ENCODE peak calls at places on chromosomes 13 and 19, in seven cellular contexts. R is A172, C is neuronal stem cell, V is COLO829, N is NCI-H1930, F is activated T-cell treated with anti-CD3 and anti-CD28 coated beads for 24 hours, J is brain microvascular endothelial cell. D is an unnamed sample.

GRCh38 chr13:33236021-33236420 is 49.5 kb downstream of the STARD13 start:
- DNase-seq in R (peak; percentile 74), C (no peak), V (no peak), N (no peak), F (no peak), J (peak; percentile 62), D (no peak)

GRCh38 chr13:32997399-32997798 is 18.8 kb upstream of the KL start:
- DNase-seq in R (no peak), C (no peak), V (no peak), N (no peak), F (no peak), J (no peak), D (no peak)

GRCh38 chr13:110012102-110012739 is 225.8 kb upstream of the IRS2 start:
- DNase-seq in R (peak; percentile 99), C (no peak), V (peak; percentile 68), N (no peak), F (no peak), J (peak; percentile 96), D (peak; percentile 83)

GRCh38 chr13:109160357-109160756 is 530.9 kb downstream of the MYO16 start:
- DNase-seq in R (no peak), C (no peak), V (no peak), N (no peak), F (no peak), J (no peak), D (no peak)

GRCh38 chr19:20660473-20660872 is 898 bp downstream of the ZNF626 start:
- DNase-seq in R (no peak), C (no peak), V (no peak), N (no peak), F (no peak), J (peak; percentile 2), D (no peak)

GRCh38 chr13:109750376-109750775 is 36.0 kb downstream of the IRS2 start:
- DNase-seq in R (no peak), C (no peak), V (no peak), N (no peak), F (no peak), J (no peak), D (no peak)

GRCh38 chr19:54107876-54108490 is 5.3 kb downstream of the NDUFA3 start:
- DNase-seq in R (no peak), C (no peak), V (no peak), N (no peak), F (no peak), J (no peak), D (no peak)

GRCh38 chr19:19508217-19508616 is 7.1 kb downstream of the TSSK6 start:
- DNase-seq in R (no peak), C (no peak), V (no peak), N (no peak), F (no peak), J (no peak), D (no peak)

GRCh38 chr13:80562423-80562822 is 221.5 kb upstream of the SPRY2 start:
- DNase-seq in R (no peak), C (no peak), V (no peak), N (no peak), F (no peak), J (no peak), D (no peak)

GRCh38 chr19:42069619-42070293 is at the start of gene GRIK5:
- DNase-seq in R (no peak), C (no peak), V (no peak), N (no peak), F (no peak), J (no peak), D (no peak)

GRCh38 chr13:38905861-38906260 is 84.8 kb downstream of the STOML3 start:
- DNase-seq in R (no peak), C (no peak), V (no peak), N (no peak), F (no peak), J (no peak), D (peak; percentile 96)

GRCh38 chr19:2727640-2727944 is 6.4 kb upstream of the DIRAS1 start:
- DNase-seq in R (no peak), C (no peak), V (no peak), N (no peak), F (no peak), J (no peak), D (peak; percentile 91)

GRCh38 chr13:105569816-105570215 is 965.6 kb downstream of the EFNB2 start:
- DNase-seq in R (no peak), C (no peak), V (no peak), N (no peak), F (no peak), J (no peak), D (no peak)

GRCh38 chr13:95546919-95547318 is 5.6 kb upstream of the CLDN10 start:
- DNase-seq in R (no peak), C (no peak), V (no peak), N (no peak), F (no peak), J (no peak), D (no peak)

GRCh38 chr13:26599403-26599802 is 41.9 kb downstream of the WASF3 start:
- DNase-seq in R (no peak), C (no peak), V (no peak), N (no peak), F (no peak), J (no peak), D (no peak)

GRCh38 chr13:98293103-98293502 is 116.0 kb upstream of the RNF113B start:
- DNase-seq in R (no peak), C (no peak), V (no peak), N (no peak), F (no peak), J (no peak), D (peak; percentile 81)

GRCh38 chr19:24074720-24075119 is 12.3 kb upstream of the ZNF254 start:
- DNase-seq in R (peak; percentile 22), C (no peak), V (no peak), N (no peak), F (no peak), J (peak; percentile 17), D (peak; percentile 53)

GRCh38 chr13:112684041-112684440 is 5.8 kb upstream of the ATP11A start:
- DNase-seq in R (no peak), C (no peak), V (no peak), N (no peak), F (no peak), J (no peak), D (no peak)

GRCh38 chr13:24097064-24097463 is 63.5 kb upstream of the SPATA13 start:
- DNase-seq in R (no peak), C (no peak), V (peak; percentile 13), N (no peak), F (peak; percentile 53), J (no peak), D (no peak)

GRCh38 chr19:27971071-27971470 is 1241.9 kb downstream of the UQCRFS1 start:
- DNase-seq in R (peak; percentile 25), C (peak; percentile 73), V (no peak), N (no peak), F (no peak), J (peak; percentile 63), D (peak; percentile 47)

GRCh38 chr13:110028838-110029621 is 242.6 kb upstream of the IRS2 start:
- DNase-seq in R (no peak), C (no peak), V (no peak), N (no peak), F (no peak), J (no peak), D (no peak)

GRCh38 chr13:74000906-74001305 is 133.3 kb downstream of the KLF12 start:
- DNase-seq in R (no peak), C (no peak), V (no peak), N (no peak), F (no peak), J (no peak), D (no peak)

GRCh38 chr19:3096267-3096901 is 2.2 kb downstream of the GNA11 start:
- DNase-seq in R (no peak), C (no peak), V (no peak), N (no peak), F (no peak), J (no peak), D (no peak)

GRCh38 chr19:3983936-3984583 is 1.2 kb downstream of the EEF2 start:
- DNase-seq in R (no peak), C (no peak), V (no peak), N (no peak), F (no peak), J (no peak), D (no peak)

GRCh38 chr19:14408641-14409120 is 10.5 kb downstream of the DDX39A start:
- DNase-seq in R (no peak), C (no peak), V (no peak), N (no peak), F (no peak), J (no peak), D (peak; percentile 46)

GRCh38 chr13:79492313-79492798 is 11.4 kb downstream of the NDFIP2 start:
- DNase-seq in R (no peak), C (no peak), V (no peak), N (no peak), F (no peak), J (peak; percentile 46), D (peak; percentile 33)

GRCh38 chr13:112940236-112940635 is 28.8 kb upstream of the MCF2L start:
- DNase-seq in R (no peak), C (no peak), V (no peak), N (no peak), F (no peak), J (no peak), D (no peak)

GRCh38 chr19:14054099-14054498 is 7.8 kb downstream of the PALM3 start:
- DNase-seq in R (no peak), C (no peak), V (no peak), N (no peak), F (no peak), J (no peak), D (no peak)

GRCh38 chr13:23899555-23899954 is 2.3 kb upstream of the C1QTNF9B start:
- DNase-seq in R (peak; percentile 24), C (no peak), V (peak; percentile 61), N (no peak), F (no peak), J (peak; percentile 64), D (no peak)

GRCh38 chr19:54653181-54653809 is 9.5 kb upstream of the LILRB4 start:
- DNase-seq in R (peak; percentile 45), C (no peak), V (peak; percentile 38), N (no peak), F (no peak), J (no peak), D (no peak)

GRCh38 chr13:78660130-78660857 is 1.3 kb upstream of the OBI1 start:
- DNase-seq in R (peak; percentile 8), C (no peak), V (no peak), N (no peak), F (no peak), J (no peak), D (peak; percentile 5)

GRCh38 chr19:50500060-50500752 is 10.8 kb downstream of the JOSD2 start:
- DNase-seq in R (no peak), C (no peak), V (no peak), N (peak; percentile 46), F (no peak), J (no peak), D (no peak)

GRCh38 chr13:94390881-94391280 is 88.6 kb downstream of the DCT start:
- DNase-seq in R (no peak), C (no peak), V (peak; percentile 65), N (no peak), F (no peak), J (no peak), D (no peak)

GRCh38 chr19:50377051-50377441 is 789 bp downstream of the NR1H2 start:
- DNase-seq in R (no peak), C (no peak), V (no peak), N (peak; percentile 70), F (no peak), J (no peak), D (no peak)

GRCh38 chr19:30968210-30968609 is 381.0 kb downstream of the TSHZ3 start:
- DNase-seq in R (peak; percentile 5), C (no peak), V (peak; percentile 17), N (no peak), F (no peak), J (no peak), D (peak; percentile 11)

GRCh38 chr13:110705826-110706569 is at the start of gene CARS2:
- DNase-seq in R (peak; percentile 96), C (peak; percentile 95), V (peak; percentile 91), N (peak; percentile 98), F (peak; percentile 93), J (peak; percentile 93), D (peak; percentile 99)